ENCODE peak calls at places on chromosomes 4 and X, in seven cellular contexts. Y is osteocyte, S is body of pancreas, H is GM06990, K is NB4, V is psoas muscle, R is fibroblast of mammary gland. O is an unnamed sample.

GRCh38 chr4:73706811-73707210 is 33.6 kb upstream of the CXCL8 start:
- DNase-seq in Y (no peak), S (no peak), H (no peak), K (no peak), V (no peak), R (no peak), O (no peak)

GRCh38 chr4:185201983-185202962 is 1.5 kb downstream of the CFAP97 start:
- DNase-seq in Y (no peak), S (no peak), H (no peak), K (peak), V (no peak), R (peak), O (no peak)

GRCh38 chr4:72971572-72971971 is 97.9 kb downstream of the COX18 start:
- DNase-seq in Y (no peak), S (no peak), H (no peak), K (no peak), V (no peak), R (peak), O (no peak)

GRCh38 chrX:96563663-96564062 is 121.0 kb upstream of the DIAPH2 start:
- DNase-seq in Y (no peak), S (no peak), H (no peak), K (no peak), V (no peak), R (peak), O (no peak)

GRCh38 chr4:69800599-69800998 is 40.2 kb upstream of the SULT1B1 start:
- DNase-seq in Y (no peak), S (no peak), H (no peak), K (no peak), V (no peak), R (peak), O (no peak)

GRCh38 chr4:1603413-1604135 is 80.5 kb downstream of the FAM53A start:
- DNase-seq in Y (no peak), S (no peak), H (no peak), K (no peak), V (peak), R (no peak), O (no peak)

GRCh38 chr4:54496412-54496811 is 161.3 kb upstream of the KIT start:
- DNase-seq in Y (no peak), S (no peak), H (no peak), K (peak), V (no peak), R (no peak), O (no peak)

GRCh38 chr4:159516556-159516955 is 413.7 kb downstream of the RAPGEF2 start:
- DNase-seq in Y (no peak), S (no peak), H (no peak), K (no peak), V (no peak), R (peak), O (no peak)

GRCh38 chr4:181597766-181598165 is 645.4 kb upstream of the TENM3 start:
- DNase-seq in Y (no peak), S (no peak), H (no peak), K (no peak), V (no peak), R (peak), O (no peak)

GRCh38 chr4:61514991-61515390 is 314.9 kb downstream of the ADGRL3 start:
- DNase-seq in Y (no peak), S (no peak), H (no peak), K (no peak), V (no peak), R (no peak), O (no peak)

GRCh38 chr4:173138636-173139035 is 30.0 kb upstream of the GALNT7 start:
- DNase-seq in Y (no peak), S (no peak), H (no peak), K (no peak), V (no peak), R (no peak), O (no peak)

GRCh38 chr4:152780267-152780811 is 585 bp downstream of the ARFIP1 start:
- DNase-seq in Y (no peak), S (no peak), H (no peak), K (no peak), V (no peak), R (peak), O (no peak)

GRCh38 chrX:20067709-20068315 is 48.9 kb downstream of the MAP7D2 start:
- DNase-seq in Y (no peak), S (peak), H (peak), K (peak), V (peak), R (peak), O (no peak)

GRCh38 chr4:151952711-151953254 is 192.0 kb upstream of the GATB start:
- DNase-seq in Y (no peak), S (no peak), H (no peak), K (no peak), V (no peak), R (no peak), O (no peak)

GRCh38 chr4:26909369-26909768 is 48.7 kb downstream of the STIM2 start:
- DNase-seq in Y (no peak), S (no peak), H (no peak), K (no peak), V (no peak), R (no peak), O (no peak)

GRCh38 chrX:35461164-35461563 is 337.0 kb upstream of the MAGEB16 start:
- DNase-seq in Y (no peak), S (no peak), H (no peak), K (no peak), V (no peak), R (no peak), O (no peak)

GRCh38 chr4:17670423-17670822 is 56.0 kb downstream of the MED28 start:
- DNase-seq in Y (no peak), S (no peak), H (no peak), K (no peak), V (no peak), R (no peak), O (no peak)

GRCh38 chr4:3303445-3303824 is 10.6 kb downstream of the RGS12 start:
- DNase-seq in Y (no peak), S (no peak), H (no peak), K (peak), V (no peak), R (no peak), O (no peak)

GRCh38 chrX:111355523-111356122 is 56.4 kb downstream of the DCX start:
- DNase-seq in Y (no peak), S (no peak), H (no peak), K (no peak), V (no peak), R (peak), O (no peak)

GRCh38 chrX:111349098-111349497 is 62.9 kb downstream of the DCX start:
- DNase-seq in Y (no peak), S (no peak), H (no peak), K (no peak), V (peak), R (no peak), O (no peak)

GRCh38 chrX:111349934-111350333 is 62.1 kb downstream of the DCX start:
- DNase-seq in Y (no peak), S (no peak), H (no peak), K (no peak), V (no peak), R (no peak), O (no peak)

GRCh38 chrX:111353810-111354209 is 58.2 kb downstream of the DCX start:
- DNase-seq in Y (no peak), S (no peak), H (no peak), K (no peak), V (no peak), R (peak), O (no peak)

GRCh38 chrX:111352424-111352823 is 59.6 kb downstream of the DCX start:
- DNase-seq in Y (no peak), S (peak), H (no peak), K (no peak), V (peak), R (peak), O (no peak)
- TF ChIP-seq CTCF in Y (no peak), S (no peak), H (no peak), K (no peak), V (no peak), R (no peak), O (no peak)

DNA sequence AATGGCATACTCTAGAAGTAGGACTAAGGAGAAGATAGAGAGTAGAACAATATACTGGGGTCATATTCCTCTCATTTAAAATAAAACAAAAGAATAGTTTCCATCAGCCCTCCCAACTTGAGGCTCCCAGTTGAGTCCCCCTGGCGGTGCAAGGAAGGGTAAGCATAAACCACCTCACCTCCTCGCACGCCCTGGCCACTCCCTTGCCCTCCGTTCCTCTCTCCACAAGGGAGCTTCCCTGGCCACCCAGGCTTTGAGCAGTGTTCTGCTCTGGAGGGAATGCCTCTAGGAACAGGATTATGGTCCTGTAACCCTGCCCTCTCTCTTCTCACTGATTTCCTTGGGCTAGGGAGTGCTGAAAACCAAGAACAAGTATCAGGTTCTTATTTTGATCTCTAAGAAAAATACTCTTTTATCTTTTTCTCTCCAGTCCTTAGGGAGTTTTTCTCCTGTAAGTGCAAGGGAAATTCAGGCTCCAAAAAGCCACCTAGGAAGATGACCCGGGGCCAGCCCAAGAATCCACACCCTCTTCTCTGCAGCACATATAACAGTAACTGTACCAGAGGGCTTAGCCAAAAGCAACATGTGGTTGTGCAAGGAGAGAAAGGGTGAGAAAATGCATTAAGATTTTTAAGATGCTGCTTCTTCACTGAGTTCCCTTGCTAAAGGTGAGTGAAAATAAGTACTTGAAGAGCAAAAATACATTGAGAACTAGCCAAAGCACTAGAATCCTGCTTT is 69.9 kb downstream of the USP38 start:
- DNase-seq in Y (no peak), S (no peak), H (no peak), K (no peak), V (no peak), R (no peak), O (no peak)
- TF ChIP-seq CTCF in Y (no peak), S (no peak), H (no peak), K (no peak), V (no peak), R (no peak), O (no peak)

GRCh38 chr4:156672924-156673323 is 298.7 kb downstream of the PDGFC start:
- DNase-seq in Y (no peak), S (no peak), H (no peak), K (no peak), V (no peak), R (peak), O (no peak)

GRCh38 chr4:156677656-156678055 is 293.9 kb downstream of the PDGFC start:
- DNase-seq in Y (no peak), S (no peak), H (no peak), K (no peak), V (no peak), R (no peak), O (no peak)

GRCh38 chr4:156673483-156673882 is 298.1 kb downstream of the PDGFC start:
- DNase-seq in Y (no peak), S (no peak), H (no peak), K (no peak), V (no peak), R (peak), O (no peak)

GRCh38 chr4:156676116-156676851 is 295.3 kb downstream of the PDGFC start:
- DNase-seq in Y (no peak), S (no peak), H (no peak), K (no peak), V (no peak), R (no peak), O (no peak)

DNA sequence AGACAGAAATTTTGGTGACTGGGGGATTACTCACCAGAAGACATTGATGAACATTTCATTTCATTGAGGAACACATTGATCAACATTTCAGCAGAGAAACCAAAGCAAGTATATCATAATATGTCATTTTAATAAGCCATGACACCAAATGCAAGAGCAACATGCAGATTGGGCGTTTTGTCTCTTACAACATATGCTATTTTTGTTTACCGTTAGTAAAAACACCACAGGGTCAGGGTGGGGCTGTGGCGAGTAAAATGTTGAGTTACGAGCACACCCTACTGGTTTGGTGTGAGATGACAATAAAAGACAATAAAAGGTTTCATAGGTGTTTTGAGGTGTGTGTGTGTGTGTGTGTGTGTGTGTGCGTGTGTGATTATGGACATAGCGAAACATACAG is 294.5 kb downstream of the PDGFC start:
- DNase-seq in Y (no peak), S (no peak), H (peak), K (peak), V (no peak), R (peak), O (no peak)
- TF ChIP-seq CTCF in Y (peak), S (no peak), H (peak), K (peak), V (no peak), R (peak), O (peak)

GRCh38 chrX:109049416-109049815 is 313.1 kb upstream of the IRS4 start:
- DNase-seq in Y (no peak), S (no peak), H (no peak), K (no peak), V (no peak), R (no peak), O (no peak)

DNA sequence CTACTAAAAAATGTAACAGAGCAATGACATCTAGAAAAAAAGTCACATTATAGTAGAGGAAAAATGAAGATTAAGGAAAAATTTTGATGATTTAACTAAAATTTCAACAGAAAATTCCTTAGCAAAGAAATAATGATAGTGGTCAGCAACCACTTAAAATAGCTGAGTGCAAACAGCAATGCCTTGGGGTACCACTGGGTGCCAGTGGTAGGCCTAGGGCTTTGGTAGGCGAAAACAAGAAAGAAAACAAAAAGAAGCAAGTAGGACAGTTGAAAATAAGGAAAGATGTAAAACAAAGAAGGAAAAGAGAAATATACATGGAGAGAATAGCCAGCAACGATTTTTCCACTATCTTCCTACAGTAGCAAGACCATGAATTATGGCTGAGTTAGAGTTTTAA is 313.5 kb upstream of the IRS4 start:
- DNase-seq in Y (no peak), S (no peak), H (no peak), K (no peak), V (no peak), R (no peak), O (no peak)
- TF ChIP-seq CTCF in Y (peak), S (no peak), H (peak), K (no peak), V (no peak), R (no peak), O (peak)

GRCh38 chrX:107629533-107629909 is 1.2 kb downstream of the PRPS1 start:
- DNase-seq in Y (no peak), S (no peak), H (no peak), K (peak), V (no peak), R (peak), O (no peak)
- TF ChIP-seq CTCF in Y (peak), S (no peak), H (peak), K (peak), V (no peak), R (peak), O (peak)

GRCh38 chr4:78889955-78890354 is 49.3 kb downstream of the PAQR3 start:
- DNase-seq in Y (no peak), S (no peak), H (no peak), K (no peak), V (no peak), R (no peak), O (no peak)
- TF ChIP-seq CTCF in Y (no peak), S (no peak), H (no peak), K (no peak), V (no peak), R (no peak), O (no peak)

GRCh38 chrX:40871385-40872082 is 136.2 kb upstream of the MED14 start:
- DNase-seq in Y (no peak), S (no peak), H (peak), K (no peak), V (no peak), R (peak), O (no peak)
- TF ChIP-seq CTCF in Y (peak), S (no peak), H (no peak), K (no peak), V (no peak), R (no peak), O (no peak)

DNA sequence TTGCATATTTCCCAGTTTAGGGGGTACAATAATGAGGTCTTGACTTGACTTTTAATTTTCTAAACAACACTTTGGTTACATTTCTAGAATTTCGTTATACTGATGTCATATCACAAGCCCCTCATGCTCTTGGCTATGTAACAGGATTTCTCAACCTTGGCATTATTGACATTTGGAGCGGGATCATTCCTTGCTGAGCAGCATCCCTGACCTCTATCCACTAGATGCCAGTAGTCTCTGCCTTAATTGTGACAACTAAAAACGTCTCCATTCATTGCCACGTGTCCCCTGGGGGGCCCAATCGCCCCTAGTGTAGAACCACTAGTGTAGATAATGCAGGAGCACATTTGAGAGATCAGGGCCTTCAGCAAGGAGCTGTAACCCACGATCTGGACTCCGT is 234.2 kb upstream of the MID1 start:
- DNase-seq in Y (no peak), S (no peak), H (no peak), K (no peak), V (no peak), R (no peak), O (no peak)
- TF ChIP-seq CTCF in Y (no peak), S (no peak), H (no peak), K (no peak), V (no peak), R (no peak), O (no peak)